ENCODE peak calls at places on chromosomes 5 and 9, in four cellular contexts. F is H54, X is memory B cell, M is C1 segment of cervical spinal cord. P is an unnamed sample.

GRCh38 chr9:23160952-23161469 is 665.0 kb downstream of the ELAVL2 start:
- DNase-seq in F (no peak), X (no peak), M (no peak), P (no peak)

GRCh38 chr9:131826966-131827525 is 87.2 kb upstream of the RAPGEF1 start:
- DNase-seq in F (no peak), X (no peak), M (no peak), P (no peak)

GRCh38 chr5:2010940-2011339 is 128.2 kb upstream of the IRX4 start:
- DNase-seq in F (no peak), X (no peak), M (no peak), P (no peak)

GRCh38 chr9:136840877-136841645 is 1.2 kb upstream of the AJM1 start:
- DNase-seq in F (peak), X (no peak), M (peak), P (no peak)

GRCh38 chr9:16744386-16744785 is 126.1 kb downstream of the BNC2 start:
- DNase-seq in F (no peak), X (no peak), M (no peak), P (no peak)

GRCh38 chr5:60810438-60811085 is 33.5 kb downstream of the ELOVL7 start:
- DNase-seq in F (peak), X (no peak), M (no peak), P (no peak)

GRCh38 chr9:104923740-104924139 is 4.2 kb downstream of the ABCA1 start:
- DNase-seq in F (no peak), X (peak), M (no peak), P (no peak)

GRCh38 chr5:76111510-76112174 is 28.5 kb downstream of the SV2C start:
- DNase-seq in F (no peak), X (no peak), M (no peak), P (no peak)

GRCh38 chr5:116908537-116908936 is 333.9 kb upstream of the SEMA6A start:
- DNase-seq in F (no peak), X (no peak), M (no peak), P (no peak)

GRCh38 chr5:149265559-149265958 is 6.1 kb upstream of the AFAP1L1 start:
- DNase-seq in F (peak), X (no peak), M (no peak), P (peak)

GRCh38 chr5:127505819-127506218 is 11.6 kb upstream of the PRRC1 start:
- DNase-seq in F (no peak), X (no peak), M (no peak), P (no peak)

GRCh38 chr5:19862711-19863110 is 125.3 kb downstream of the CDH18 start:
- DNase-seq in F (no peak), X (no peak), M (no peak), P (no peak)

GRCh38 chr5:81575924-81576323 is 175.0 kb downstream of the SSBP2 start:
- DNase-seq in F (no peak), X (no peak), M (no peak), P (no peak)

GRCh38 chr9:33044677-33045282 is 19.7 kb downstream of the DNAJA1 start:
- DNase-seq in F (no peak), X (no peak), M (no peak), P (no peak)

GRCh38 chr9:18768951-18769622 is 263.9 kb downstream of the SAXO1 start:
- DNase-seq in F (no peak), X (no peak), M (no peak), P (no peak)

GRCh38 chr5:112689510-112689909 is 48.2 kb upstream of the APC start:
- DNase-seq in F (no peak), X (no peak), M (no peak), P (peak)

GRCh38 chr9:91803143-91803940 is 146.7 kb downstream of the ROR2 start:
- DNase-seq in F (no peak), X (no peak), M (no peak), P (no peak)

GRCh38 chr9:30258079-30258478 is 2126.4 kb upstream of the ACO1 start:
- DNase-seq in F (no peak), X (no peak), M (no peak), P (no peak)

GRCh38 chr9:214488-215448 is at the start of gene DOCK8:
- DNase-seq in F (no peak), X (peak), M (no peak), P (peak)

GRCh38 chr5:179142434-179143198 is 82.4 kb downstream of the ZNF354C start:
- DNase-seq in F (peak), X (no peak), M (no peak), P (no peak)

GRCh38 chr5:80569961-80570786 is at the start of gene ANKRD34B:
- DNase-seq in F (no peak), X (no peak), M (no peak), P (no peak)

GRCh38 chr5:146340260-146341081 is 1.8 kb downstream of the POU4F3 start:
- DNase-seq in F (peak), X (no peak), M (no peak), P (peak)

GRCh38 chr5:115428248-115428647 is 116.3 kb downstream of the FEM1C start:
- DNase-seq in F (no peak), X (no peak), M (no peak), P (no peak)

GRCh38 chr9:130010151-130010988 is 32.6 kb downstream of the FNBP1 start:
- DNase-seq in F (no peak), X (peak), M (no peak), P (no peak)

GRCh38 chr9:132078369-132079356 is 1.0 kb downstream of the MED27 start:
- DNase-seq in F (peak), X (no peak), M (no peak), P (no peak)

GRCh38 chr5:108727639-108728565 is 19.8 kb upstream of the FER start:
- DNase-seq in F (peak), X (peak), M (peak), P (peak)

GRCh38 chr9:130354806-130355205 is 89.2 kb downstream of the HMCN2 start:
- DNase-seq in F (no peak), X (no peak), M (no peak), P (no peak)

GRCh38 chr5:153551537-153552079 is 61.1 kb downstream of the GRIA1 start:
- DNase-seq in F (peak), X (no peak), M (no peak), P (peak)

GRCh38 chr5:33073856-33074255 is 362.7 kb downstream of the NPR3 start:
- DNase-seq in F (no peak), X (no peak), M (no peak), P (no peak)

GRCh38 chr9:35726876-35727438 is 5.0 kb downstream of the TLN1 start:
- DNase-seq in F (no peak), X (peak), M (no peak), P (no peak)

GRCh38 chr5:144406463-144406862 is 235.8 kb downstream of the KCTD16 start:
- DNase-seq in F (no peak), X (no peak), M (no peak), P (no peak)

GRCh38 chr9:73183917-73184861 is 32.5 kb downstream of the ANXA1 start:
- DNase-seq in F (no peak), X (peak), M (no peak), P (no peak)

GRCh38 chr5:61471352-61471751 is 139.3 kb downstream of the ZSWIM6 start:
- DNase-seq in F (no peak), X (no peak), M (no peak), P (no peak)

GRCh38 chr5:134824681-134825080 is 21.1 kb upstream of the C5orf24 start:
- DNase-seq in F (no peak), X (no peak), M (no peak), P (no peak)

GRCh38 chr5:40368200-40368599 is 311.5 kb upstream of the PTGER4 start:
- DNase-seq in F (no peak), X (no peak), M (no peak), P (no peak)

GRCh38 chr9:134130503-134131375 is 5.1 kb upstream of the WDR5 start:
- DNase-seq in F (peak), X (no peak), M (no peak), P (no peak)

GRCh38 chr5:177443144-177443983 is 3.2 kb upstream of the PRR7 start:
- DNase-seq in F (no peak), X (no peak), M (no peak), P (no peak)

GRCh38 chr5:78618303-78618702 is 30.3 kb downstream of the LHFPL2 start:
- DNase-seq in F (no peak), X (no peak), M (no peak), P (no peak)

P was measured in SJSA1.